ENCODE peak calls at places on chromosomes 12 and 14, in four cellular contexts. W is neural progenitor cell; I is stimulated activated CD4-positive, alpha-beta T cell treated with anti-CD3 and anti-CD28 coated beads, Interleukin-15, amount 100 ng/mL, for 24 hours; B is PC-3. U is an unnamed sample.

GRCh38 chr12:92208613-92209121 is 63.0 kb upstream of the BTG1 start:
- DNase-seq in W (peak), I (peak), B (peak), U (no peak)

GRCh38 chr12:12979731-12980259 is 20.3 kb downstream of the HEBP1 start:
- DNase-seq in W (peak), I (no peak), B (peak), U (no peak)

GRCh38 chr12:72057330-72057911 is 118.8 kb downstream of the TPH2 start:
- DNase-seq in W (no peak), I (no peak), B (no peak), U (no peak)

GRCh38 chr14:85296466-85297210 is 233.3 kb upstream of the FLRT2 start:
- DNase-seq in W (no peak), I (no peak), B (peak), U (peak)

GRCh38 chr14:94398536-94398935 is 10.1 kb upstream of the SERPINA1 start:
- DNase-seq in W (no peak), I (no peak), B (no peak), U (no peak)

GRCh38 chr12:47975816-47976215 is 12.4 kb downstream of the TMEM106C start:
- DNase-seq in W (no peak), I (no peak), B (no peak), U (no peak)

GRCh38 chr12:132638541-132639408 is 20.2 kb downstream of the P2RX2 start:
- DNase-seq in W (peak), I (peak), B (peak), U (no peak)

GRCh38 chr14:73785834-73786631 is 65.6 kb upstream of the PTGR2 start:
- DNase-seq in W (peak), I (peak), B (peak), U (no peak)

U was measured in CMK.